ENCODE peak calls at places on chromosomes 2 and 18, in eight cellular contexts. E is stimulated activated CD4-positive, alpha-beta T cell treated with anti-CD3 and anti-CD28 coated beads, Interleukin-4, amount 100 ng/mL, for 24 hours; X is NCI-H69; S is T-helper 1 cell; H is activated naive CD8-positive, alpha-beta T cell treated with anti-CD3 and anti-CD28 coated beads for 36 hours; L is B cell; T is putamen; J is stimulated activated naive B cell treated with anti-CD40 and anti-IgM and Interleukin-4, amounts not matched to agents 10 μg/mL and 1 μg/mL and 100 μg/mL, for 72 hours. Q is an unnamed sample.
A peak's percentile ranks its signal among the peaks of the same experiment; 100 is the strongest.

GRCh38 chr2:159148891-159149290 is 137.6 kb downstream of the WDSUB1 start:
- DNase-seq in E (no peak), X (peak; percentile 8), S (no peak), H (no peak), L (no peak), T (no peak), J (no peak), Q (peak; percentile 69)

GRCh38 chr2:8282858-8283252 is 399.0 kb upstream of the ID2 start:
- DNase-seq in E (no peak), X (no peak), S (no peak), H (no peak), L (no peak), T (no peak), J (no peak), Q (no peak)

GRCh38 chr2:124248366-124248765 is 223.3 kb downstream of the CNTNAP5 start:
- DNase-seq in E (no peak), X (no peak), S (no peak), H (no peak), L (no peak), T (no peak), J (no peak), Q (no peak)

GRCh38 chr2:138185827-138186226 is 221.6 kb downstream of the HNMT start:
- DNase-seq in E (no peak), X (no peak), S (no peak), H (no peak), L (no peak), T (no peak), J (no peak), Q (no peak)

GRCh38 chr18:75218524-75218923 is 7.9 kb downstream of the TSHZ1 start:
- DNase-seq in E (no peak), X (peak; percentile 90), S (no peak), H (no peak), L (no peak), T (no peak), J (no peak), Q (no peak)

GRCh38 chr2:85935746-85936208 is 47.0 kb upstream of the ST3GAL5 start:
- DNase-seq in E (no peak), X (peak; percentile 70), S (no peak), H (no peak), L (no peak), T (no peak), J (no peak), Q (peak; percentile 53)

GRCh38 chr2:236090027-236090382 is 78.2 kb downstream of the GBX2 start:
- DNase-seq in E (no peak), X (no peak), S (no peak), H (no peak), L (no peak), T (no peak), J (no peak), Q (no peak)

GRCh38 chr18:40687401-40687800 is 1267.6 kb upstream of the PIK3C3 start:
- DNase-seq in E (no peak), X (no peak), S (no peak), H (no peak), L (no peak), T (no peak), J (no peak), Q (no peak)

GRCh38 chr2:235095569-235095968 is 143.8 kb downstream of the SH3BP4 start:
- DNase-seq in E (no peak), X (no peak), S (no peak), H (no peak), L (no peak), T (no peak), J (no peak), Q (no peak)

GRCh38 chr2:65024149-65024829 is 31.9 kb upstream of the CEP68 start:
- DNase-seq in E (no peak), X (no peak), S (no peak), H (no peak), L (no peak), T (no peak), J (no peak), Q (no peak)

GRCh38 chr2:145108385-145108784 is 588.5 kb upstream of the ZEB2 start:
- DNase-seq in E (no peak), X (peak; percentile 1), S (no peak), H (no peak), L (no peak), T (no peak), J (no peak), Q (no peak)

GRCh38 chr2:109647636-109648035 is 33.5 kb downstream of the SOWAHC start:
- DNase-seq in E (no peak), X (no peak), S (no peak), H (no peak), L (no peak), T (no peak), J (no peak), Q (no peak)

GRCh38 chr2:45890819-45891218 is 239.3 kb downstream of the PRKCE start:
- DNase-seq in E (no peak), X (no peak), S (no peak), H (peak; percentile 11), L (peak; percentile 64), T (no peak), J (no peak), Q (no peak)

GRCh38 chr2:71282493-71282892 is 49.1 kb upstream of the ZNF638 start:
- DNase-seq in E (no peak), X (peak; percentile 0), S (no peak), H (no peak), L (peak; percentile 20), T (no peak), J (no peak), Q (no peak)

GRCh38 chr2:18900691-18901113 is 311.3 kb upstream of the NT5C1B start:
- DNase-seq in E (no peak), X (no peak), S (no peak), H (no peak), L (no peak), T (no peak), J (no peak), Q (no peak)

GRCh38 chr2:69567909-69568300 is 75.6 kb downstream of the AAK1 start:
- DNase-seq in E (no peak), X (peak; percentile 11), S (no peak), H (no peak), L (no peak), T (no peak), J (no peak), Q (no peak)

GRCh38 chr18:13264986-13265900 is 46.7 kb downstream of the LDLRAD4 start:
- DNase-seq in E (peak; percentile 64), X (no peak), S (no peak), H (peak; percentile 54), L (no peak), T (no peak), J (no peak), Q (no peak)

GRCh38 chr2:216632952-216633615 is at the start of gene IGFBP2:
- DNase-seq in E (no peak), X (peak; percentile 93), S (no peak), H (peak; percentile 68), L (no peak), T (no peak), J (no peak), Q (peak; percentile 91)

GRCh38 chr2:150144546-150145305 is 342.7 kb downstream of the RND3 start:
- DNase-seq in E (no peak), X (no peak), S (no peak), H (no peak), L (no peak), T (no peak), J (no peak), Q (no peak)

Q was measured in retina.